ENCODE peak calls at places on chromosome 20, in ten cellular contexts. Q is AG10803, I is GM23338, J is AG09309, E is GM06990, H is upper lobe of right lung, C is aorta, G is adrenal gland, F is dorsolateral prefrontal cortex, M is brain microvascular endothelial cell. N is an unnamed sample.

GRCh38 chr20:47501483-47502270 is at the start of gene NCOA3:
- DNase-seq in J (peak; percentile 71), H (peak; percentile 98), Q (peak; percentile 96), M (peak; percentile 94), I (peak; percentile 99), E (peak; percentile 96), F (peak; percentile 95), C (peak; percentile 97), G (peak; percentile 97), N (peak; percentile 97)

GRCh38 chr20:20731945-20732296 is 19.5 kb upstream of the RALGAPA2 start:
- DNase-seq in I (no peak), F (no peak), M (peak; percentile 35), J (no peak), Q (no peak), C (no peak), H (no peak), E (no peak), G (no peak), N (peak; percentile 48)

GRCh38 chr20:41587956-41588355 is 30.2 kb downstream of the CHD6 start:
- DNase-seq in J (peak; percentile 57), Q (peak; percentile 88), I (no peak), H (no peak), E (no peak), M (peak; percentile 53), F (no peak), G (no peak), C (no peak), N (peak; percentile 72)

GRCh38 chr20:51529758-51530157 is 12.8 kb downstream of the NFATC2 start:
- DNase-seq in J (no peak), F (no peak), M (no peak), H (no peak), I (no peak), C (no peak), G (no peak), E (no peak), Q (peak; percentile 31), N (no peak)

GRCh38 chr20:38428800-38429199 is 6.3 kb downstream of the SNHG17 start:
- DNase-seq in M (no peak), J (no peak), E (no peak), H (no peak), F (no peak), C (no peak), G (no peak), I (no peak), Q (no peak), N (no peak)

GRCh38 chr20:38337561-38338140 is 8.6 kb upstream of the LBP start:
- DNase-seq in E (no peak), F (no peak), H (no peak), G (no peak), C (no peak), M (peak; percentile 10), I (peak; percentile 96), J (no peak), Q (no peak), N (peak; percentile 21)

GRCh38 chr20:3172126-3172932 is 1.0 kb downstream of the LZTS3 start:
- DNase-seq in M (no peak), J (no peak), G (no peak), Q (no peak), E (no peak), H (no peak), F (no peak), I (no peak), C (peak; percentile 33), N (no peak)

GRCh38 chr20:34982270-34983088 is 26.8 kb downstream of the MYH7B start:
- DNase-seq in G (no peak), F (no peak), J (no peak), H (no peak), M (no peak), E (no peak), I (no peak), C (peak; percentile 35), Q (no peak), N (no peak)

GRCh38 chr20:19552896-19553180 is 205.2 kb upstream of the RIN2 start:
- DNase-seq in Q (no peak), F (no peak), G (no peak), J (no peak), E (no peak), C (no peak), M (no peak), I (no peak), H (no peak), N (no peak)

GRCh38 chr20:19552144-19552895 is 205.7 kb upstream of the RIN2 start:
- DNase-seq in M (no peak), F (no peak), C (peak; percentile 72), I (peak; percentile 87), G (peak; percentile 76), H (peak; percentile 69), E (no peak), Q (no peak), J (no peak), N (peak; percentile 15)

GRCh38 chr20:19544684-19545083 is 213.4 kb upstream of the RIN2 start:
- DNase-seq in H (no peak), F (no peak), I (no peak), E (no peak), C (no peak), J (no peak), Q (no peak), M (no peak), G (no peak), N (no peak)

GRCh38 chr20:19546648-19547047 is 211.4 kb upstream of the RIN2 start:
- DNase-seq in H (no peak), I (no peak), C (no peak), E (no peak), Q (no peak), M (no peak), J (no peak), F (no peak), G (no peak), N (no peak)

DNA sequence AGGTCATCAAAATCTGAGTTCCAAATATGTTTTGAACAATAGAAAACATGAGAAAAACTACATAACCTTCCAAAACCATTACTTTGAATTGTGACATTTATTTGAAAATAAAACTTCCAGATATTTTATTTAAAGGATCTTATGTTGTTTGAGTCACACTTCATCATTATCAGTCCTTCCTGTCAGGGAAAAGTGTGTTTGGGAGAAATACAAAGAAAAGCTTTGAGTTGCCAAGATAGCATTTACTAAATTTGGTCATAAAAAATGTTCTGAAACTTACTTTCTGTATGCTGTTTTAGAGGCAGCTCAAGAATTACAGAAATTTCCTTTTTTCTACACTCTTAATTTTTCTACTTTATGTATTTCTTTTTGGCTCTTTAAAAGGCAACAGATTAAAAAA is 208.2 kb upstream of the RIN2 start:
- DNase-seq in I (no peak), Q (no peak), G (no peak), C (no peak), F (no peak), H (no peak), E (no peak), M (no peak), J (no peak), N (no peak)
- H3K4me3 ChIP-seq in I (no peak overlapping the region), Q (no peak overlapping the region), G (no peak overlapping the region), C (no peak overlapping the region), F (no peak overlapping the region), H (no peak overlapping the region), E (no peak overlapping the region), M (no peak overlapping the region), J (no peak overlapping the region), N (no peak overlapping the region)

DNA sequence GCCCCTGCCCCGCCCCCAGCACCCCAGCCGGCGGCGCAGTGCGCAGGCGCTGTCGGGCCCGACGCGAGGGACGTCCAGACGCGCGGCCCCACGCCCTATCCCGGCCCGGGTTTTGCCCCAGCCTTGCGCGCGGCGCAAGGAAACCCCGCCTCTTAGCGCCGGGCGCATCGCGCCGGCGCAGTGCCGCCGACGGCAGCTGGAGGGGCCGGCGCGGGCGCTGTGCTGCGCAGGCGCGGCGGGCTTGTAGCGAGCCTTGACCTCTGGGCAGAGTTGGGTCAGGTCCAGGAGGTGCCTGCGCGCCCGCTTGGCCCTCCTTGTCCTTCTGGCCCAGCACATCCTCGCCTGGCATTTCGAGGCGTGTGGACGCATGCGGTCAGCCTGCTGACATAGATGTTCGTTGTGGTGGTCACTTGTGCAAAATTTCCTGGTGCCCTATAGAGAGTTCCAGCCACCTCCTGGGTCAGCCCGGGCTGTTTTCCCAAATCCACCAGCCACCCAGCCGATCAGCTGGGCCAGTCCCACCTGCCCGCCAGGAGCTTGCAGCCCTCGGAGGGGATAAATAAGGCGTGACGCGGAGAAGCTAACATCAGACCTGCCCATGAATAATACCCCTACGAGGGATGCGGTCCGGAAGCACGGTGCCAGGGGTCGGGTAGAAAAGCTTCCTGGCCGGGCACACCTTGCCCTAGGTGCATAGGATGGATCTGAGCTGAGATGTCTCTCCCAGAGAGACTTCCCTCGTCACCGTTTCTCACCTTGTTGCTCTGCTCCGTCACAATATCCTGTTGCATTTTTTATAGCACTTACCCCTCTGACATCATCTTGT is 423 bp upstream of the PRELID3B start:
- DNase-seq in H (peak; percentile 98), M (peak; percentile 73), F (peak; percentile 84), G (peak; percentile 94), I (peak; percentile 94), E (peak; percentile 96), Q (peak; percentile 89), C (peak; percentile 96), J (no peak), N (peak; percentile 95)
- H3K4me3 ChIP-seq in H (peak overlapping the region; percentile 92), M (peak overlapping the region; percentile 79), F (peak overlapping the region; percentile 83), G (no peak overlapping the region), I (peak overlapping the region; percentile 77), E (peak overlapping the region; percentile 87), Q (peak overlapping the region; percentile 75), C (peak overlapping the region; percentile 88), J (peak overlapping the region; percentile 90), N (peak overlapping the region; percentile 85)

GRCh38 chr20:18739785-18740184 is 73.8 kb upstream of the SCP2D1 start:
- DNase-seq in I (peak; percentile 50), C (no peak), E (no peak), M (peak; percentile 85), F (peak; percentile 12), J (peak; percentile 71), G (peak; percentile 62), Q (peak; percentile 90), H (no peak), N (peak; percentile 80)

GRCh38 chr20:18740726-18741125 is 72.9 kb upstream of the SCP2D1 start:
- DNase-seq in M (no peak), I (no peak), H (no peak), E (no peak), G (no peak), C (no peak), F (no peak), Q (no peak), J (no peak), N (no peak)

GRCh38 chr20:18738888-18739287 is 74.7 kb upstream of the SCP2D1 start:
- DNase-seq in H (no peak), G (no peak), C (no peak), J (no peak), I (no peak), F (no peak), M (no peak), Q (no peak), E (no peak), N (no peak)

GRCh38 chr20:18737140-18737539 is 76.4 kb upstream of the SCP2D1 start:
- DNase-seq in Q (no peak), E (no peak), G (no peak), M (no peak), C (no peak), I (no peak), J (no peak), F (no peak), H (no peak), N (no peak)

DNA sequence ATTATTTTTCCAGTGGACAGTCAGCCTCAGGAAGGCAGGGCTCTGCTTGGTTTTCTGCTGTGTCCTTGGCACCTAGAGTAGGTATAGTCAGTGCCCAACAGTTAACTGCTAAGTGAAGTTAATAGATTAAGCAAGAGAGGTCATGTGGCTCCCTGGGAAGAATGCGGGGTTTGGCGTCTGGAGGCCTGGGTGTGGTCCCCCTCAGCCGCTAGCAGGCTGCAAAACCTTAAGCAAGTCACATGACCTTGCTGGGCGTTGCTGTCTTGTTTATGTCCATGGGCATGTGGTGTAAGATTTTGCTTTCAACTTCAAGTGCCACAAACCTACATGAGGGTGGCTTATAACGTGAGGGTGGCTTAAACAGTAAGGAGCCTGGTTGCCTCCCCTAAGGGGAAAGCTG is 75.5 kb upstream of the SCP2D1 start:
- DNase-seq in F (no peak), J (no peak), M (no peak), G (no peak), Q (peak; percentile 65), C (no peak), H (no peak), I (no peak), E (no peak), N (peak; percentile 20)
- H3K4me3 ChIP-seq in F (no peak overlapping the region), J (no peak overlapping the region), M (no peak overlapping the region), G (no peak overlapping the region), Q (no peak overlapping the region), C (no peak overlapping the region), H (no peak overlapping the region), I (no peak overlapping the region), E (no peak overlapping the region), N (no peak overlapping the region)

GRCh38 chr20:17226410-17227198 is at the start of gene PCSK2:
- DNase-seq in Q (peak; percentile 51), F (peak; percentile 65), I (peak; percentile 96), H (peak; percentile 82), E (no peak), M (peak; percentile 24), C (peak; percentile 41), J (no peak), G (peak; percentile 79), N (peak; percentile 26)

GRCh38 chr20:17227199-17227535 is 327 bp downstream of the PCSK2 start:
- DNase-seq in F (peak; percentile 13), M (no peak), Q (no peak), G (peak; percentile 53), C (no peak), I (no peak), E (no peak), J (no peak), H (peak; percentile 56), N (no peak)

GRCh38 chr20:17227669-17228623 is 1.1 kb downstream of the PCSK2 start:
- DNase-seq in M (no peak), F (peak; percentile 39), C (peak; percentile 33), H (peak; percentile 62), G (peak; percentile 52), J (no peak), I (peak; percentile 87), E (no peak), Q (peak; percentile 5), N (no peak)

GRCh38 chr20:17229256-17229655 is 2.4 kb downstream of the PCSK2 start:
- DNase-seq in J (no peak), Q (no peak), G (no peak), E (no peak), F (no peak), C (no peak), H (no peak), I (peak; percentile 38), M (no peak), N (no peak)

GRCh38 chr20:17228624-17229061 is 1.8 kb downstream of the PCSK2 start:
- DNase-seq in J (no peak), I (peak; percentile 67), Q (no peak), G (peak; percentile 56), E (no peak), F (peak; percentile 61), C (peak; percentile 42), M (no peak), H (peak; percentile 71), N (no peak)
- H3K4me3 ChIP-seq in J (no peak overlapping the region), I (peak overlapping the region; percentile 66), Q (no peak overlapping the region), G (no peak overlapping the region), E (no peak overlapping the region), F (peak overlapping the region; percentile 69), C (no peak overlapping the region), M (no peak overlapping the region), H (peak overlapping the region; percentile 20), N (no peak overlapping the region)